ENCODE peak calls at places on chromosomes 11 and 22, in six cellular contexts. X is colonic mucosa; S is spleen; B is activated CD8-positive, alpha-beta T cell treated with anti-CD3 and anti-CD28 coated beads for 36 hours; I is fibroblast of pulmonary artery; V is B cell. M is an unnamed sample.

GRCh38 chr22:43131773-43132501 is 11.3 kb downstream of the MCAT start:
- DNase-seq in X (no peak), S (no peak), B (no peak), I (no peak), V (no peak), M (no peak)

GRCh38 chr11:107741044-107741823 is 29.4 kb upstream of the SLN start:
- DNase-seq in X (no peak), S (peak; percentile 66), B (peak; percentile 28), I (peak; percentile 57), V (no peak), M (peak; percentile 68)

GRCh38 chr11:78957481-78958245 is 383.0 kb upstream of the NARS2 start:
- DNase-seq in X (no peak), S (no peak), B (no peak), I (peak; percentile 4), V (no peak), M (no peak)

GRCh38 chr11:124669193-124669592 is 4.3 kb downstream of the SIAE start:
- DNase-seq in X (peak; percentile 71), S (no peak), B (peak; percentile 50), I (peak; percentile 73), V (peak; percentile 54), M (peak; percentile 72)

GRCh38 chr22:27662359-27663030 is 139.1 kb downstream of the MN1 start:
- DNase-seq in X (peak; percentile 46), S (no peak), B (no peak), I (peak; percentile 61), V (no peak), M (no peak)

GRCh38 chr11:129951201-129951882 is 51.3 kb downstream of the PRDM10 start:
- DNase-seq in X (no peak), S (no peak), B (no peak), I (peak; percentile 22), V (no peak), M (no peak)

GRCh38 chr11:105641433-105641832 is 31.6 kb downstream of the GRIA4 start:
- DNase-seq in X (no peak), S (no peak), B (no peak), I (no peak), V (no peak), M (no peak)

GRCh38 chr22:49006207-49007012 is 821.3 kb downstream of the BRD1 start:
- DNase-seq in X (no peak), S (peak; percentile 50), B (no peak), I (no peak), V (no peak), M (no peak)

GRCh38 chr11:72422414-72422813 is 11.9 kb downstream of the CLPB start:
- DNase-seq in X (no peak), S (no peak), B (no peak), I (no peak), V (no peak), M (no peak)

GRCh38 chr11:1218256-1218787 is 4.5 kb upstream of the MUC5B start:
- DNase-seq in X (peak; percentile 80), S (peak; percentile 62), B (no peak), I (no peak), V (peak; percentile 23), M (no peak)

GRCh38 chr11:122691751-122692150 is 36.2 kb downstream of the UBASH3B start:
- DNase-seq in X (no peak), S (no peak), B (no peak), I (no peak), V (no peak), M (no peak)

GRCh38 chr11:62647609-62648005 is 1.2 kb upstream of the GANAB start:
- DNase-seq in X (no peak), S (no peak), B (no peak), I (no peak), V (no peak), M (no peak)

GRCh38 chr11:64788321-64789215 is 10.2 kb upstream of the SF1 start:
- DNase-seq in X (no peak), S (peak; percentile 69), B (no peak), I (no peak), V (peak; percentile 24), M (peak; percentile 13)

GRCh38 chr22:40040927-40041326 is 46.2 kb downstream of the FAM83F start:
- DNase-seq in X (no peak), S (no peak), B (no peak), I (peak; percentile 80), V (no peak), M (no peak)

GRCh38 chr11:64545605-64546004 is 45.4 kb upstream of the SLC22A12 start:
- DNase-seq in X (no peak), S (peak; percentile 47), B (no peak), I (peak; percentile 79), V (no peak), M (no peak)

GRCh38 chr11:132456735-132457328 is 1075.5 kb downstream of the OPCML start:
- DNase-seq in X (no peak), S (no peak), B (no peak), I (no peak), V (no peak), M (no peak)

GRCh38 chr11:14380947-14381555 is 22.1 kb upstream of the RRAS2 start:
- DNase-seq in X (peak; percentile 76), S (peak; percentile 93), B (peak; percentile 61), I (peak; percentile 49), V (peak; percentile 81), M (peak; percentile 64)

GRCh38 chr11:122309262-122309925 is 193.4 kb upstream of the BLID start:
- DNase-seq in X (no peak), S (no peak), B (no peak), I (peak; percentile 13), V (no peak), M (no peak)

DNA sequence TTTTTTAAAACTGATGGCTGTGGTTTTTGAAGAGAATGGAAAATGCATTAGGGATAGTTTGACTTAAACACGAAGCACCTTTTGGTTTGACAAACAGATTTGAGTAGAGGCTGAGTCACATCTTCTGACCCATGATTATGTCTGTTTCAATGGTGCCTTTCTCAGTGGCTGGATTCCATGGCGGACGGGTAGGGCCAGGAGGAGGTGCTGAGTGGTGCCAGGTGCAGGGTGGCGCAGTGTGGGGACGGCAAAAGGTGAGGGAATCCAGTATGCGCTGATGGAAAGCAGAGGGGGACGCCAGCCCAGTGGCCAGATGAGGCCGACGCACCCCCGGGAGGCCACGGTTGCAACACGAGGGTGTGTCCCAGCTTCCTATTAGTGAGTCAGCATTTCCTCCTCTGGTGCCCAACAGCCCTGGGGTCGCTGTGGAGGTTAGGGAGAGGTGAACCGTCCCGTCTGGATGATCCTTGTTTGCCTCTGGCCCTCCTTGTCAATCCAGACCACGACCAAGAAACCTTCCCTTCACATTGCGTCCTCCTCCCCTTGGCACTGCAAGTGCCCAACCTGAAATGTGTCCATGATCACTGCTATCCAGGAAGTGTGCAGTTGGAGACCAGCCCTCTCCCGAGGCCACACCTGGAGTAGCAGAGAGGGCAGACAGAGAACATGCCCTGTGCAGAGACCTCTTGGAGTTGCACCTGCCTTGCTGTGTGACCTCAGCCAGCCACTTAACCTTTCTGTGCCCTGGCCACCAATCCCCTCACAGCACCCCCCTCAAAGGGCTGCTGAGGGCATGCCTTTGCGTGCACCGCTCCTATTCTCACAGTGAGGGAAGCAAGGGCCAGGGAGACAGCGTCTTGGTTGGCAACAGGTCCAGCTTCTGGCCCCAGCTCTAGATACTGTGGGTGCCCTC is 32.5 kb upstream of the ATXN10 start:
- DNase-seq in X (peak; percentile 63), S (no peak), B (no peak), I (peak; percentile 66), V (no peak), M (no peak)
- TF ChIP-seq CTCF in X (no peak), S (no peak), B (no peak), I (no peak), V (no peak), M (no peak)

DNA sequence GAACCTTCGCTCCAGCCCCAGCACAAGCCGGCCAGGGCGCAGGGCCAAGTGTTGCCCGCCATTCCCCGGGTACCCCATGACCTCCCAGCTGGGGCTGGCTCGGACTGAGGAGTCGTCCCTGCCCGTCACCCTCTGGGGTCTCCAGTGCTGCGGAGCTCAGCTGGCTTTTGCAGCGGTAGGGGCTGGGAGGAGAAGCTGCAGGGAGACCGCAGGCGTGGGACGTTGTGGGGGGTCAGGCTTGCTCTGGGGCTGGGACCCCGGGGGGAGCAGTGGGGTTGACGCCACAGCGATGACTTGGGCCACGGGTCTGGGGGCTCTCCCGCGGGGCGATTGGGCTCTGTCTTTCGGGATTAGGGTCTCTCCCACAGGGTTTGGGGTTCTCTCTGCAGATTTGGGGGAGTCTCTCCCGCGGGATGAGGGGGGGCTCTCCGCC is 376 bp upstream of the GAL start:
- DNase-seq in X (no peak), S (no peak), B (no peak), I (no peak), V (peak; percentile 42), M (no peak)
- TF ChIP-seq CTCF in X (no peak), S (no peak), B (no peak), I (no peak), V (no peak), M (no peak)

DNA sequence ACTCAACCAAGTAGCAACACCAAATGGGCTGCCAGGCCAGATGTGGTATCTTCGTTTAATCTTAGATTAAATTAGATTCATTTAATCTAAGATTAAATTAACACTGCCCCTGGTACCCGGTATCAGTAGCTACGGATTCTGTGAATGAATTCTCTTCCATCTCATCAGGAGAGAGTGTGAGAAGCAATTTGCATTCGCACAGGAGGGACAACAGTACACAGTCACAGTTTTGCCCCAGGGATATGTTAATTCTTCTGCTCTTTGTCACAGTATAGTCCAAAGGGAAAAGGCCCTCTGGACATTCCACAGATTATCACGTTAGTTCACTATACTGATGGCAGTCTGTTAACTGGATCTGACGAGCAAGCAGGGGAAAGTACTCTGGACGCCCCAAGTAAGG is 22.9 kb downstream of the ASCL2 start:
- DNase-seq in X (no peak), S (no peak), B (no peak), I (no peak), V (no peak), M (no peak)
- TF ChIP-seq CTCF in X (no peak), S (no peak), B (no peak), I (no peak), V (no peak), M (no peak)

GRCh38 chr22:18145676-18146388 is 4.1 kb upstream of the USP18 start:
- DNase-seq in X (no peak), S (no peak), B (no peak), I (no peak), V (no peak), M (no peak)
- TF ChIP-seq CTCF in X (no peak), S (no peak), B (no peak), I (no peak), V (no peak), M (no peak)

GRCh38 chr11:76551400-76551799 is 106.6 kb downstream of the EMSY start:
- DNase-seq in X (no peak), S (no peak), B (no peak), I (peak; percentile 35), V (no peak), M (no peak)
- TF ChIP-seq CTCF in X (peak; percentile 14), S (peak; percentile 27), B (peak; percentile 16), I (peak; percentile 30), V (peak; percentile 46), M (no peak)

DNA sequence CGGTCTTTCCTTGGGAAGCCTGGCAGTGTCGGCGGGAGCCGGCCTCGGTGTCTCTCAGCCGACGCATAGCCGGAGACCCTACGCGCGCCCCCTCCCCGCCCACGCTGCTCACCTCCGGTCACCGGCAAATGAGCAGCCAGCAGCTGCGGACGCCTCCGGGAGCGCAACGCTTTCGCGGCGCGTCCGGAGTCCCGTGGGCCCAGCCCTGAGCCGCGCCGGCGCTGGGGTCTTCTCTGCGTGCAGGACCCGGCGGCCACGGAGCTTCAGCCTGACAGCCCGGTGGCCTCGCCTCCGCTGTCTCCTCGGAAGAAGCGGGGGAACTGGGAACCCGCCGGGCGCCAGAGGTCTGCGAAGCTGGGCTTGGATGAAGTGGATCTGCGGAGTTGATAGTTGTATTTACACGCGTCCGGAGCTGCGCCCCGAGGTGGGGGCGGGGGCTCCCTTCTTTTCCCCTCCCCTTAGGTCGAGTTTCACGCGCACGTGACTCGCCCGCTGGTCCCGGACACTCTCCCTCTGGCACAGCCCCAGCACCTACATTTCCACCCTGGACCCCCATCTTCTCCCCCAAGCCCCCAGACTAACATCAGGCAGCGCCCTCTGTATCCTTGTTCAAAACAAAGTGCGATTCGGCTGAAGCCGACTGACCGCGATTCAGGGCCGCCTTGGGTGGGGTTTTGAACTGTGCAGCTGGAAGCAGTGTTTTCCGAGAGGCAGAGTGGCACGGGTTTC is at the start of gene SLC43A1:
- DNase-seq in X (peak; percentile 72), S (peak; percentile 85), B (peak; percentile 48), I (peak; percentile 64), V (no peak), M (peak; percentile 75)
- TF ChIP-seq CTCF in X (no peak), S (no peak), B (no peak), I (no peak), V (no peak), M (no peak)